ENCODE peak calls at places on chromosomes 11 and 22, in five cellular contexts. One of them, this sample, is unnamed.

GRCh38 chr11:129705341-129705740 is 110.3 kb upstream of the TMEM45B start:
- DNase-seq in cardiac muscle cell: no peak
- DNase-seq in breast epithelium: no peak
- DNase-seq in mammary epithelial cell: peak
- DNase-seq in heart right ventricle: no peak
- DNase-seq in this sample: no peak

GRCh38 chr11:1870721-1871466 is 18.0 kb downstream of the LSP1 start:
- DNase-seq in cardiac muscle cell: no peak
- DNase-seq in breast epithelium: no peak
- DNase-seq in mammary epithelial cell: no peak
- DNase-seq in heart right ventricle: no peak
- DNase-seq in this sample: no peak

GRCh38 chr11:20042717-20043392 is 117.4 kb downstream of the DBX1 start:
- DNase-seq in cardiac muscle cell: no peak
- DNase-seq in breast epithelium: no peak
- DNase-seq in mammary epithelial cell: no peak
- DNase-seq in heart right ventricle: no peak
- DNase-seq in this sample: no peak

GRCh38 chr11:37504066-37504611 is 906.1 kb upstream of the RAG2 start:
- DNase-seq in cardiac muscle cell: peak
- DNase-seq in breast epithelium: no peak
- DNase-seq in mammary epithelial cell: peak
- DNase-seq in heart right ventricle: no peak
- DNase-seq in this sample: no peak

GRCh38 chr11:8694137-8694536 is 11.5 kb downstream of the RPL27A start:
- DNase-seq in cardiac muscle cell: no peak
- DNase-seq in breast epithelium: no peak
- DNase-seq in mammary epithelial cell: no peak
- DNase-seq in heart right ventricle: no peak
- DNase-seq in this sample: no peak

GRCh38 chr11:94154095-94154856 is 25.6 kb downstream of the PANX1 start:
- DNase-seq in cardiac muscle cell: no peak
- DNase-seq in breast epithelium: no peak
- DNase-seq in mammary epithelial cell: no peak
- DNase-seq in heart right ventricle: no peak
- DNase-seq in this sample: no peak

GRCh38 chr11:47083913-47084312 is 92.8 kb downstream of the ARFGAP2 start:
- DNase-seq in cardiac muscle cell: peak
- DNase-seq in breast epithelium: no peak
- DNase-seq in mammary epithelial cell: peak
- DNase-seq in heart right ventricle: no peak
- DNase-seq in this sample: no peak

GRCh38 chr22:41949297-41949965 is 2.5 kb upstream of the CENPM start:
- DNase-seq in cardiac muscle cell: no peak
- DNase-seq in breast epithelium: no peak
- DNase-seq in mammary epithelial cell: no peak
- DNase-seq in heart right ventricle: no peak
- DNase-seq in this sample: no peak

GRCh38 chr22:44357962-44358553 is 45.3 kb upstream of the SHISAL1 start:
- DNase-seq in cardiac muscle cell: peak
- DNase-seq in breast epithelium: no peak
- DNase-seq in mammary epithelial cell: no peak
- DNase-seq in heart right ventricle: no peak
- DNase-seq in this sample: no peak

GRCh38 chr11:72436667-72437066 is 2.3 kb upstream of the CLPB start:
- DNase-seq in cardiac muscle cell: no peak
- DNase-seq in breast epithelium: no peak
- DNase-seq in mammary epithelial cell: no peak
- DNase-seq in heart right ventricle: no peak
- DNase-seq in this sample: no peak

GRCh38 chr22:30541979-30542810 is 4.3 kb downstream of the SEC14L6 start:
- DNase-seq in cardiac muscle cell: peak
- DNase-seq in breast epithelium: no peak
- DNase-seq in mammary epithelial cell: no peak
- DNase-seq in heart right ventricle: no peak
- DNase-seq in this sample: peak

GRCh38 chr11:100805509-100806199 is 118.6 kb downstream of the ARHGAP42 start:
- DNase-seq in cardiac muscle cell: peak
- DNase-seq in breast epithelium: no peak
- DNase-seq in mammary epithelial cell: peak
- DNase-seq in heart right ventricle: no peak
- DNase-seq in this sample: no peak

GRCh38 chr11:61847914-61848581 is 19.9 kb downstream of the FADS2 start:
- DNase-seq in cardiac muscle cell: no peak
- DNase-seq in breast epithelium: no peak
- DNase-seq in mammary epithelial cell: no peak
- DNase-seq in heart right ventricle: no peak
- DNase-seq in this sample: no peak

GRCh38 chr11:76257040-76257730 is 50.9 kb upstream of the WNT11 start:
- DNase-seq in cardiac muscle cell: no peak
- DNase-seq in breast epithelium: no peak
- DNase-seq in mammary epithelial cell: no peak
- DNase-seq in heart right ventricle: no peak
- DNase-seq in this sample: no peak

GRCh38 chr11:119863811-119864601 is 135.0 kb upstream of the NECTIN1 start:
- DNase-seq in cardiac muscle cell: no peak
- DNase-seq in breast epithelium: no peak
- DNase-seq in mammary epithelial cell: no peak
- DNase-seq in heart right ventricle: no peak
- DNase-seq in this sample: no peak

GRCh38 chr11:84408946-84409411 is 1122.8 kb upstream of the CCDC90B start:
- DNase-seq in cardiac muscle cell: peak
- DNase-seq in breast epithelium: no peak
- DNase-seq in mammary epithelial cell: peak
- DNase-seq in heart right ventricle: no peak
- DNase-seq in this sample: no peak

GRCh38 chr11:120086651-120087050 is 51.3 kb downstream of the TRIM29 start:
- DNase-seq in cardiac muscle cell: no peak
- DNase-seq in breast epithelium: no peak
- DNase-seq in mammary epithelial cell: no peak
- DNase-seq in heart right ventricle: no peak
- DNase-seq in this sample: no peak

GRCh38 chr11:131512228-131512627 is 141.8 kb downstream of the NTM start:
- DNase-seq in cardiac muscle cell: no peak
- DNase-seq in breast epithelium: no peak
- DNase-seq in mammary epithelial cell: no peak
- DNase-seq in heart right ventricle: no peak
- DNase-seq in this sample: no peak
- TF ChIP-seq CTCF in cardiac muscle cell: no peak
- TF ChIP-seq CTCF in breast epithelium: no peak
- TF ChIP-seq CTCF in mammary epithelial cell: no peak
- TF ChIP-seq CTCF in heart right ventricle: no peak
- TF ChIP-seq CTCF in this sample: no peak

GRCh38 chr11:14308114-14308896 is 50.7 kb downstream of the RRAS2 start:
- DNase-seq in cardiac muscle cell: peak
- DNase-seq in breast epithelium: no peak
- DNase-seq in mammary epithelial cell: peak
- DNase-seq in heart right ventricle: no peak
- DNase-seq in this sample: no peak
- TF ChIP-seq CTCF in cardiac muscle cell: peak
- TF ChIP-seq CTCF in breast epithelium: no peak
- TF ChIP-seq CTCF in mammary epithelial cell: peak
- TF ChIP-seq CTCF in heart right ventricle: peak
- TF ChIP-seq CTCF in this sample: peak

GRCh38 chr22:26409705-26410376 is 19.2 kb upstream of the ASPHD2 start:
- DNase-seq in cardiac muscle cell: no peak
- DNase-seq in breast epithelium: no peak
- DNase-seq in mammary epithelial cell: no peak
- DNase-seq in heart right ventricle: no peak
- DNase-seq in this sample: no peak
- TF ChIP-seq CTCF in cardiac muscle cell: no peak
- TF ChIP-seq CTCF in breast epithelium: no peak
- TF ChIP-seq CTCF in mammary epithelial cell: no peak
- TF ChIP-seq CTCF in heart right ventricle: no peak
- TF ChIP-seq CTCF in this sample: no peak

DNA sequence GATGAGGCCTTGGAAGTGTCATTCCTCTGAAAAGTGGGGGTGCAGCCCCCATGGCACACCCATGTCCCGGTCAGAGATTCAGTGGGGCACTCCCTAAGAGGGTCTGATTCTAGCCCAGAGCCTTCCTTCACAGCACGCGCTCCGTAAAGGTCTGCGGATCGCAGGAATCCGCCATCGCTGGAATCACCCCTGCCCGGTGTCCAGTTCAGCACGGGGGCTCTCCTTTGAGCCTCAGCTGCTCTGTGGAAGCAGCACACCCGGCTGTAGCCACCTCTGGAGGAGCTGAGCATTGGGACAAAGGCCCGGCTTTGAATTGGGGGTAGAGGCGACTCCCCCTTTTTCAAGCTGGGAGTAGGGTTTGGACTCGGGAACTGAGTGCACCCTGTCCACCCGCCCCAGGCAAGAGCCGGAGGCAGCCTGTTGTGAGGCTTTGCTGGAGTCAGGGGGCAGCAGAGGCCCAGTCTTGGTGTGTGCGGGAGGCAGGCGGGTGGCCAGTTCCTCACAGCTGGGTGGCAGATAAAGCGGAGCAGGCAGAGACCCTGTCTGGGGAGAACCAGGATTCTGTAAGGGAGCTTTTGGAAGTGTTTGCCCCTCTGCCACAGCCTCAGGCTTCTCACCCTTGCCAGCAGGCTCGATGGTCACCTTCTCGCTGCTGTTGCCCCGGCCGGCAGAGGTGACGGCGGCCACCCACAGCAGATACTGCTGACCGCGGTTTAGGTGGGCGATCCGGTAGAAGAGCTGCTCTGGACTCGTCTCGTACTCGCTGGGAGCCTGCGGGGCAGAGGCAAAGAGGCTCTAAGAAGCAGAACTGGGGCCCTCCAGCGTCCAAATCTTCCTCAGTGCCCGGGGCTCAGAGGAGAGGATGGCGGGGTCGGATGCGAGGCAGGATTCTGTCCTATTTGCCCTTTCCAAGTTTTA is 115.9 kb downstream of the CEP164 start:
- DNase-seq in cardiac muscle cell: peak
- DNase-seq in breast epithelium: no peak
- DNase-seq in mammary epithelial cell: no peak
- DNase-seq in heart right ventricle: peak
- DNase-seq in this sample: peak
- TF ChIP-seq CTCF in cardiac muscle cell: peak
- TF ChIP-seq CTCF in breast epithelium: no peak
- TF ChIP-seq CTCF in mammary epithelial cell: peak
- TF ChIP-seq CTCF in heart right ventricle: peak
- TF ChIP-seq CTCF in this sample: peak

GRCh38 chr22:35206889-35207288 is 50.4 kb upstream of the HMGXB4 start:
- DNase-seq in cardiac muscle cell: no peak
- DNase-seq in breast epithelium: no peak
- DNase-seq in mammary epithelial cell: no peak
- DNase-seq in heart right ventricle: no peak
- DNase-seq in this sample: no peak

GRCh38 chr22:35205956-35206355 is 51.3 kb upstream of the HMGXB4 start:
- DNase-seq in cardiac muscle cell: peak
- DNase-seq in breast epithelium: no peak
- DNase-seq in mammary epithelial cell: peak
- DNase-seq in heart right ventricle: no peak
- DNase-seq in this sample: no peak

GRCh38 chr22:35209203-35209602 is 48.1 kb upstream of the HMGXB4 start:
- DNase-seq in cardiac muscle cell: no peak
- DNase-seq in breast epithelium: no peak
- DNase-seq in mammary epithelial cell: no peak
- DNase-seq in heart right ventricle: no peak
- DNase-seq in this sample: no peak

GRCh38 chr22:35205141-35205775 is 52.0 kb upstream of the HMGXB4 start:
- DNase-seq in cardiac muscle cell: no peak
- DNase-seq in breast epithelium: no peak
- DNase-seq in mammary epithelial cell: no peak
- DNase-seq in heart right ventricle: no peak
- DNase-seq in this sample: no peak

GRCh38 chr22:35208003-35208402 is 49.3 kb upstream of the HMGXB4 start:
- DNase-seq in cardiac muscle cell: no peak
- DNase-seq in breast epithelium: no peak
- DNase-seq in mammary epithelial cell: no peak
- DNase-seq in heart right ventricle: no peak
- DNase-seq in this sample: no peak
- TF ChIP-seq CTCF in cardiac muscle cell: no peak
- TF ChIP-seq CTCF in breast epithelium: no peak
- TF ChIP-seq CTCF in mammary epithelial cell: no peak
- TF ChIP-seq CTCF in heart right ventricle: no peak
- TF ChIP-seq CTCF in this sample: no peak